ENCODE peak calls at places on chromosomes 6 and 20, in five cellular contexts. N is psoas muscle, B is non-pigmented ciliary epithelial cell, P is choroid plexus epithelial cell, V is germinal center. Q is an unnamed sample.

GRCh38 chr20:2283706-2284423 is 11.9 kb upstream of the TGM3 start:
- DNase-seq in B (no peak), N (no peak), P (no peak), V (no peak), Q (no peak)

GRCh38 chr6:134774244-134774643 is 175.7 kb downstream of the ALDH8A1 start:
- DNase-seq in N (no peak), B (peak; percentile 59), V (no peak), P (peak; percentile 67), Q (no peak)

GRCh38 chr6:19835605-19836004 is 1.6 kb upstream of the ID4 start:
- DNase-seq in B (no peak), P (no peak), V (no peak), N (no peak), Q (no peak)

GRCh38 chr6:79070206-79070825 is 7.7 kb downstream of the PHIP start:
- DNase-seq in N (no peak), B (no peak), P (peak; percentile 38), V (no peak), Q (no peak)

GRCh38 chr20:10504893-10505292 is 69.8 kb downstream of the SLX4IP start:
- DNase-seq in B (no peak), P (peak; percentile 53), V (no peak), N (no peak), Q (no peak)

GRCh38 chr20:13082366-13082765 is 73.6 kb downstream of the SPTLC3 start:
- DNase-seq in V (no peak), N (no peak), B (no peak), P (no peak), Q (no peak)

GRCh38 chr20:49854190-49854875 is 41.7 kb downstream of the SLC9A8 start:
- DNase-seq in V (no peak), P (no peak), N (no peak), B (no peak), Q (no peak)

GRCh38 chr6:122389704-122390103 is 9.7 kb upstream of the HSF2 start:
- DNase-seq in P (no peak), B (no peak), N (no peak), V (no peak), Q (no peak)

GRCh38 chr6:12075067-12075563 is 63.0 kb downstream of the HIVEP1 start:
- DNase-seq in B (no peak), V (no peak), N (no peak), P (peak; percentile 55), Q (no peak)

GRCh38 chr6:137076277-137077068 is 31.7 kb upstream of the IL20RA start:
- DNase-seq in B (peak; percentile 10), V (peak; percentile 56), N (peak; percentile 53), P (peak; percentile 83), Q (peak; percentile 71)

GRCh38 chr20:48282591-48283228 is 497.4 kb upstream of the SULF2 start:
- DNase-seq in B (no peak), P (no peak), V (peak; percentile 15), N (no peak), Q (no peak)

GRCh38 chr20:23639490-23639958 is 1.8 kb upstream of the CST3 start:
- DNase-seq in V (no peak), N (no peak), P (no peak), B (no peak), Q (no peak)

GRCh38 chr6:4488389-4488788 is 287.8 kb upstream of the CDYL start:
- DNase-seq in V (no peak), N (no peak), P (no peak), B (no peak), Q (no peak)

GRCh38 chr6:137968901-137969300 is 101.8 kb downstream of the TNFAIP3 start:
- DNase-seq in N (no peak), B (no peak), P (peak; percentile 17), V (no peak), Q (no peak)

GRCh38 chr6:170022827-170023619 is 267.9 kb downstream of the DLL1 start:
- DNase-seq in P (no peak), V (no peak), B (no peak), N (no peak), Q (no peak)

GRCh38 chr20:41245086-41245707 is 72.3 kb downstream of the ZHX3 start:
- DNase-seq in B (no peak), V (no peak), P (peak; percentile 66), N (no peak), Q (no peak)

GRCh38 chr6:72826744-72827438 is 205.0 kb downstream of the KCNQ5 start:
- DNase-seq in V (no peak), B (no peak), N (no peak), P (peak; percentile 50), Q (no peak)

GRCh38 chr6:40586369-40586768 is 795 bp downstream of the LRFN2 start:
- DNase-seq in V (no peak), B (no peak), N (no peak), P (no peak), Q (no peak)

GRCh38 chr6:1614767-1615650 is 5.3 kb downstream of the FOXC1 start:
- DNase-seq in V (peak; percentile 72), N (no peak), B (no peak), P (no peak), Q (no peak)

GRCh38 chr6:43969158-43969981 is 157.9 kb downstream of the MRPL14 start:
- DNase-seq in N (no peak), B (no peak), V (no peak), P (no peak), Q (peak; percentile 44)

GRCh38 chr6:170271771-170272314 is 19.0 kb downstream of the DLL1 start:
- DNase-seq in B (no peak), P (no peak), V (peak; percentile 75), N (no peak), Q (peak; percentile 69)

GRCh38 chr6:72788188-72788587 is 166.3 kb downstream of the KCNQ5 start:
- DNase-seq in N (no peak), B (no peak), P (peak; percentile 35), V (no peak), Q (no peak)

GRCh38 chr6:148771212-148771601 is 24.4 kb downstream of the UST start:
- DNase-seq in P (no peak), N (no peak), V (no peak), B (no peak), Q (no peak)

GRCh38 chr6:79369026-79369425 is 134.5 kb upstream of the HMGN3 start:
- DNase-seq in V (no peak), B (no peak), P (no peak), N (no peak), Q (no peak)

Q was measured in right atrium auricular region.